ENCODE peak calls at places on chromosomes 7 and 10, in eight cellular contexts. E is A549, R is GDM1, Y is activated B cell treated with CpG ODN at 0.5 μM for 24 hours, X is non-pigmented ciliary epithelial cell, H is HT1080, O is AG04450, I is K562. A is an unnamed sample.

GRCh38 chr7:155451522-155452239 is 6.2 kb upstream of the EN2 start:
- DNase-seq in H (no peak), O (no peak), R (no peak), Y (no peak), E (no peak), I (no peak), X (no peak), A (no peak)

GRCh38 chr7:156751319-156751718 is 110.7 kb downstream of the RNF32 start:
- DNase-seq in O (peak; percentile 73), E (peak; percentile 17), Y (no peak), H (peak; percentile 95), I (no peak), X (peak; percentile 87), R (no peak), A (no peak)

GRCh38 chr10:26441491-26442214 is 3.5 kb downstream of the APBB1IP start:
- DNase-seq in E (no peak), X (peak; percentile 46), H (peak; percentile 69), I (no peak), O (no peak), R (no peak), Y (no peak), A (no peak)

GRCh38 chr10:93580824-93581223 is 14.4 kb downstream of the FFAR4 start:
- DNase-seq in R (no peak), E (peak; percentile 56), I (peak; percentile 11), H (peak; percentile 29), X (no peak), Y (no peak), O (no peak), A (peak; percentile 18)

GRCh38 chr10:22252801-22253577 is 35.2 kb upstream of the EBLN1 start:
- DNase-seq in O (no peak), R (no peak), H (no peak), E (no peak), X (no peak), Y (peak; percentile 69), I (no peak), A (peak; percentile 26)

GRCh38 chr10:103295391-103296044 is 18.6 kb downstream of the INA start:
- DNase-seq in H (peak; percentile 57), E (peak; percentile 15), R (no peak), Y (no peak), I (no peak), O (no peak), X (peak; percentile 65), A (no peak)

GRCh38 chr7:96076350-96076707 is 245.6 kb downstream of the SLC25A13 start:
- DNase-seq in O (no peak), Y (no peak), E (no peak), X (no peak), H (no peak), R (no peak), I (no peak), A (no peak)

GRCh38 chr7:70271617-70272081 is 673.4 kb downstream of the AUTS2 start:
- DNase-seq in I (no peak), Y (no peak), H (no peak), R (no peak), E (no peak), X (no peak), O (no peak), A (no peak)

GRCh38 chr7:6453737-6454136 is 6.0 kb upstream of the DAGLB start:
- DNase-seq in O (no peak), R (no peak), H (peak; percentile 83), X (peak; percentile 82), Y (no peak), E (peak; percentile 84), I (no peak), A (no peak)

A was measured in nucleus accumbens.